ENCODE peak calls at places on chromosome 11, in nine cellular contexts. Y is AML-193; U is T-cell; H is testis; R is cardiac muscle cell; V is CD8-positive, alpha-beta T cell; K is NCI-H1105; I is iris pigment epithelial cell; C is NCI-H69. Z is an unnamed sample.

GRCh38 chr11:95119361-95120060 is 29.9 kb downstream of the ENDOD1 start:
- DNase-seq in Y (no peak), U (no peak), H (no peak), R (no peak), V (no peak), K (no peak), I (no peak), C (peak; percentile 28), Z (no peak)

GRCh38 chr11:75100314-75100713 is 3.6 kb upstream of the OR2AT4 start:
- DNase-seq in Y (no peak), U (no peak), H (no peak), R (no peak), V (no peak), K (no peak), I (peak; percentile 84), C (no peak), Z (peak; percentile 46)

GRCh38 chr11:121810291-121810690 is 305.7 kb downstream of the BLID start:
- DNase-seq in Y (no peak), U (no peak), H (no peak), R (no peak), V (no peak), K (no peak), I (peak; percentile 82), C (no peak), Z (no peak)

GRCh38 chr11:89177691-89178231 is at the start of gene TYR:
- DNase-seq in Y (no peak), U (no peak), H (no peak), R (no peak), V (no peak), K (no peak), I (no peak), C (no peak), Z (no peak)

GRCh38 chr11:96102664-96103068 is 178.8 kb upstream of the MTMR2 start:
- DNase-seq in Y (no peak), U (no peak), H (no peak), R (no peak), V (no peak), K (no peak), I (peak; percentile 53), C (no peak), Z (no peak)

GRCh38 chr11:33926954-33927552 is 35.2 kb upstream of the LMO2 start:
- DNase-seq in Y (no peak), U (no peak), H (no peak), R (no peak), V (no peak), K (no peak), I (no peak), C (no peak), Z (no peak)

GRCh38 chr11:6319001-6319878 is 1.1 kb downstream of the CAVIN3 start:
- DNase-seq in Y (no peak), U (no peak), H (peak; percentile 46), R (peak; percentile 76), V (no peak), K (no peak), I (peak; percentile 63), C (no peak), Z (peak; percentile 7)

GRCh38 chr11:47784785-47785381 is 17.7 kb upstream of the FNBP4 start:
- DNase-seq in Y (no peak), U (no peak), H (no peak), R (no peak), V (no peak), K (peak; percentile 61), I (no peak), C (peak; percentile 16), Z (no peak)

GRCh38 chr11:111944139-111944538 is 7.0 kb downstream of the DIXDC1 start:
- DNase-seq in Y (no peak), U (no peak), H (no peak), R (no peak), V (no peak), K (no peak), I (peak; percentile 96), C (no peak), Z (no peak)

GRCh38 chr11:92822410-92822809 is 147.0 kb upstream of the MTNR1B start:
- DNase-seq in Y (no peak), U (no peak), H (no peak), R (no peak), V (no peak), K (no peak), I (no peak), C (no peak), Z (no peak)

GRCh38 chr11:57373146-57373545 is 7.8 kb downstream of the PRG3 start:
- DNase-seq in Y (no peak), U (no peak), H (no peak), R (no peak), V (no peak), K (no peak), I (no peak), C (no peak), Z (no peak)

GRCh38 chr11:1650034-1650917 is 20.7 kb downstream of the KRTAP5-5 start:
- DNase-seq in Y (no peak), U (no peak), H (no peak), R (no peak), V (no peak), K (no peak), I (no peak), C (no peak), Z (no peak)

GRCh38 chr11:82995754-82996398 is 75.8 kb downstream of the RAB30 start:
- DNase-seq in Y (no peak), U (no peak), H (no peak), R (no peak), V (no peak), K (no peak), I (peak; percentile 66), C (peak; percentile 65), Z (peak; percentile 47)

GRCh38 chr11:11998091-11998781 is 10.2 kb downstream of the DKK3 start:
- DNase-seq in Y (no peak), U (no peak), H (no peak), R (no peak), V (no peak), K (no peak), I (peak; percentile 95), C (no peak), Z (no peak)

GRCh38 chr11:96051820-96052219 is 127.9 kb upstream of the MTMR2 start:
- DNase-seq in Y (no peak), U (no peak), H (no peak), R (no peak), V (no peak), K (no peak), I (no peak), C (no peak), Z (peak; percentile 59)

GRCh38 chr11:2775083-2775625 is 75.4 kb upstream of the KCNQ1OT1 start:
- DNase-seq in Y (no peak), U (no peak), H (peak; percentile 10), R (no peak), V (no peak), K (no peak), I (no peak), C (peak; percentile 21), Z (no peak)

GRCh38 chr11:2988361-2988762 is 3.8 kb downstream of the NAP1L4 start:
- DNase-seq in Y (no peak), U (no peak), H (no peak), R (no peak), V (no peak), K (no peak), I (peak; percentile 36), C (peak; percentile 13), Z (no peak)

GRCh38 chr11:43518407-43519165 is 159.9 kb downstream of the TTC17 start:
- DNase-seq in Y (no peak), U (no peak), H (no peak), R (no peak), V (no peak), K (no peak), I (peak; percentile 67), C (no peak), Z (no peak)

GRCh38 chr11:46308632-46309419 is 31.4 kb downstream of the CREB3L1 start:
- DNase-seq in Y (peak; percentile 75), U (peak; percentile 63), H (peak; percentile 89), R (peak; percentile 78), V (peak; percentile 50), K (peak; percentile 31), I (peak; percentile 57), C (peak; percentile 77), Z (peak; percentile 57)

GRCh38 chr11:70303070-70303469 is 32.6 kb downstream of the PPFIA1 start:
- DNase-seq in Y (no peak), U (no peak), H (no peak), R (no peak), V (no peak), K (no peak), I (peak; percentile 44), C (no peak), Z (no peak)

GRCh38 chr11:3158131-3158591 is 6.9 kb downstream of the OSBPL5 start:
- DNase-seq in Y (no peak), U (no peak), H (no peak), R (no peak), V (no peak), K (no peak), I (no peak), C (no peak), Z (no peak)

GRCh38 chr11:132576706-132577105 is 955.6 kb downstream of the OPCML start:
- DNase-seq in Y (no peak), U (no peak), H (no peak), R (no peak), V (no peak), K (no peak), I (peak; percentile 82), C (peak; percentile 37), Z (no peak)

GRCh38 chr11:114774599-114775365 is 96.5 kb downstream of the NXPE2 start:
- DNase-seq in Y (peak; percentile 7), U (no peak), H (peak; percentile 82), R (peak; percentile 87), V (no peak), K (peak; percentile 50), I (peak; percentile 41), C (peak; percentile 81), Z (no peak)